ENCODE peak calls at places on chromosomes 5 and 9, in nine cellular contexts. Q is heart right ventricle, E is pancreas, N is stomach, K is C1 segment of cervical spinal cord, M is tibial nerve, L is anterior cingulate cortex, B is NCI-H2029, X is posterior cingulate gyrus. G is an unnamed sample.

GRCh38 chr9:27853529-27853928 is 280.2 kb upstream of the C9orf72 start:
- DNase-seq in N (no peak), M (no peak), Q (no peak), E (no peak), L (no peak), X (no peak), B (no peak), K (no peak), G (no peak)

GRCh38 chr5:14097998-14098471 is 45.1 kb upstream of the TRIO start:
- DNase-seq in N (no peak), K (no peak), M (no peak), B (no peak), Q (no peak), X (no peak), L (no peak), E (no peak), G (no peak)

GRCh38 chr9:134403682-134404301 is 77.5 kb downstream of the RXRA start:
- DNase-seq in B (no peak), M (peak), Q (peak), N (peak), X (no peak), L (peak), K (peak), E (peak), G (no peak)

GRCh38 chr5:147669113-147669869 is 113.2 kb downstream of the JAKMIP2 start:
- DNase-seq in Q (no peak), M (no peak), E (no peak), N (no peak), L (peak), X (no peak), B (peak), K (peak), G (no peak)

GRCh38 chr5:8417316-8418048 is 548.5 kb downstream of the MTRR start:
- DNase-seq in N (no peak), Q (no peak), X (no peak), B (no peak), L (no peak), K (no peak), E (no peak), M (no peak), G (no peak)

GRCh38 chr5:1429501-1429900 is 15.7 kb downstream of the SLC6A3 start:
- DNase-seq in B (no peak), L (no peak), E (no peak), M (no peak), K (no peak), X (no peak), Q (no peak), N (peak), G (no peak)

GRCh38 chr5:160493806-160494317 is 72.2 kb downstream of the PTTG1 start:
- DNase-seq in N (no peak), Q (no peak), E (no peak), B (no peak), M (no peak), K (no peak), L (no peak), X (no peak), G (no peak)

GRCh38 chr9:120926397-120926928 is at the start of gene TRAF1:
- DNase-seq in Q (no peak), B (no peak), X (no peak), E (no peak), L (no peak), N (no peak), M (no peak), K (no peak), G (no peak)

GRCh38 chr9:14315754-14316573 is 2.0 kb upstream of the NFIB start:
- DNase-seq in K (no peak), L (peak), X (no peak), E (peak), B (no peak), Q (peak), N (no peak), M (no peak), G (no peak)

GRCh38 chr9:128457207-128457606 is 1.4 kb downstream of the ODF2 start:
- DNase-seq in E (no peak), L (no peak), B (no peak), N (no peak), X (no peak), Q (no peak), M (no peak), K (no peak), G (no peak)

GRCh38 chr5:43627028-43627427 is 24.0 kb downstream of the NNT start:
- DNase-seq in L (no peak), Q (no peak), M (no peak), N (no peak), E (no peak), B (no peak), K (no peak), X (no peak), G (no peak)

GRCh38 chr5:158948376-158948775 is 151.3 kb downstream of the EBF1 start:
- DNase-seq in K (no peak), X (no peak), L (no peak), E (no peak), B (no peak), N (no peak), Q (no peak), M (no peak), G (no peak)

GRCh38 chr5:1288439-1289335 is 6.2 kb downstream of the TERT start:
- DNase-seq in Q (no peak), B (no peak), K (no peak), X (peak), M (no peak), N (no peak), L (no peak), E (no peak), G (no peak)

GRCh38 chr5:164326219-164326618 is 820.8 kb downstream of the MAT2B start:
- DNase-seq in Q (no peak), X (no peak), N (no peak), L (no peak), E (no peak), K (no peak), M (no peak), B (no peak), G (no peak)

GRCh38 chr5:133821311-133821741 is 147.1 kb downstream of the C5orf15 start:
- DNase-seq in M (no peak), L (no peak), E (no peak), Q (no peak), K (no peak), N (no peak), B (no peak), X (no peak), G (no peak)

GRCh38 chr5:139141841-139142240 is 56.3 kb downstream of the SIL1 start:
- DNase-seq in L (no peak), B (no peak), X (no peak), M (no peak), N (peak), E (peak), K (no peak), Q (peak), G (no peak)

GRCh38 chr9:110126986-110127864 is 80.7 kb downstream of the C9orf152 start:
- DNase-seq in Q (peak), N (peak), M (peak), L (no peak), K (no peak), X (no peak), B (no peak), E (peak), G (no peak)

G was measured in iPS DF 6.9.